ENCODE peak calls at places on chromosome 4, in five cellular contexts. T is fibroblast of lung, W is DND-41, Y is neural progenitor cell, J is GM23248. V is an unnamed sample. For H3K9me3, the result is how much of the 10 kb centered on the place peaks cover.

GRCh38 chr4:123361195-123361861 is 35.3 kb upstream of the SPRY1 start:
- DNase-seq in T (peak), W (no peak), Y (no peak), J (peak), V (peak)

GRCh38 chr4:173450281-173450680 is 51.4 kb upstream of the SCRG1 start:
- DNase-seq in Y (no peak), T (no peak), J (peak), W (no peak), V (no peak)

GRCh38 chr4:38049545-38050170 is 89.5 kb downstream of the PTTG2 start:
- DNase-seq in T (no peak), W (no peak), Y (no peak), J (no peak), V (peak)

GRCh38 chr4:112652216-112652615 is 15.3 kb downstream of the LARP7 start:
- DNase-seq in T (no peak), J (no peak), W (no peak), Y (peak), V (no peak)

GRCh38 chr4:3029464-3029863 is 44.9 kb downstream of the HTT-AS start:
- DNase-seq in T (no peak), Y (no peak), W (no peak), J (no peak), V (no peak)

GRCh38 chr4:16590792-16591191 is 307.7 kb downstream of the LDB2 start:
- DNase-seq in W (no peak), Y (peak), J (no peak), T (no peak), V (no peak)

GRCh38 chr4:72969957-72970356 is 99.6 kb downstream of the COX18 start:
- DNase-seq in W (no peak), T (peak), Y (peak), J (peak), V (peak)

GRCh38 chr4:683982-684571 is 4.9 kb downstream of the SLC49A3 start:
- DNase-seq in W (peak), T (peak), J (peak), Y (peak), V (no peak)

GRCh38 chr4:72112514-72113156 is 80.8 kb downstream of the NPFFR2 start:
- DNase-seq in T (peak), W (no peak), J (peak), Y (no peak), V (peak)

GRCh38 chr4:141155586-141155985 is 22.3 kb upstream of the RNF150 start:
- DNase-seq in W (no peak), J (peak), T (no peak), Y (no peak), V (peak)

GRCh38 chr4:68963389-68963788 is 11.8 kb upstream of the UGT2A3 start:
- DNase-seq in Y (no peak), W (no peak), J (no peak), T (no peak), V (no peak)

GRCh38 chr4:55468724-55469123 is 73.0 kb downstream of the TMEM165 start:
- DNase-seq in W (no peak), Y (no peak), J (peak), T (peak), V (peak)

GRCh38 chr4:128670434-128670999 is 139.0 kb upstream of the JADE1 start:
- DNase-seq in T (peak), W (no peak), Y (no peak), J (no peak), V (no peak)

GRCh38 chr4:41507292-41507933 is 30.5 kb upstream of the LIMCH1 start:
- DNase-seq in J (peak), W (no peak), T (no peak), Y (no peak), V (no peak)

GRCh38 chr4:117466388-117466787 is 381.0 kb upstream of the TRAM1L1 start:
- DNase-seq in W (no peak), T (no peak), J (no peak), Y (no peak), V (peak)

GRCh38 chr4:144451771-144452170 is 194.2 kb upstream of the HHIP start:
- DNase-seq in T (peak), J (no peak), W (no peak), Y (no peak), V (no peak)

GRCh38 chr4:104693601-104694201 is 199.0 kb upstream of the CXXC4 start:
- DNase-seq in W (no peak), T (peak), J (peak), Y (no peak), V (peak)

GRCh38 chr4:25433966-25434667 is 57.1 kb downstream of the ANAPC4 start:
- DNase-seq in J (no peak), W (no peak), T (no peak), Y (no peak), V (no peak)

GRCh38 chr4:139844057-139844456 is 178.4 kb downstream of the MGST2 start:
- DNase-seq in T (peak), J (peak), W (no peak), Y (no peak), V (no peak)

GRCh38 chr4:26022346-26022891 is 108.4 kb downstream of the SMIM20 start:
- DNase-seq in W (no peak), Y (no peak), T (peak), J (peak), V (peak)

GRCh38 chr4:77078401-77078800 is 2.6 kb upstream of the CCNI start:
- DNase-seq in T (no peak), W (no peak), J (no peak), Y (no peak), V (no peak)

GRCh38 chr4:77074961-77075855 is 581 bp downstream of the CCNI start:
- DNase-seq in J (peak), Y (peak), W (peak), T (peak), V (peak)

GRCh38 chr4:77079281-77079680 is 3.5 kb upstream of the CCNI start:
- DNase-seq in J (no peak), Y (no peak), T (no peak), W (no peak), V (no peak)

GRCh38 chr4:77075869-77076801 is at the start of gene CCNI:
- DNase-seq in Y (peak), W (peak), J (peak), T (peak), V (peak)

DNA sequence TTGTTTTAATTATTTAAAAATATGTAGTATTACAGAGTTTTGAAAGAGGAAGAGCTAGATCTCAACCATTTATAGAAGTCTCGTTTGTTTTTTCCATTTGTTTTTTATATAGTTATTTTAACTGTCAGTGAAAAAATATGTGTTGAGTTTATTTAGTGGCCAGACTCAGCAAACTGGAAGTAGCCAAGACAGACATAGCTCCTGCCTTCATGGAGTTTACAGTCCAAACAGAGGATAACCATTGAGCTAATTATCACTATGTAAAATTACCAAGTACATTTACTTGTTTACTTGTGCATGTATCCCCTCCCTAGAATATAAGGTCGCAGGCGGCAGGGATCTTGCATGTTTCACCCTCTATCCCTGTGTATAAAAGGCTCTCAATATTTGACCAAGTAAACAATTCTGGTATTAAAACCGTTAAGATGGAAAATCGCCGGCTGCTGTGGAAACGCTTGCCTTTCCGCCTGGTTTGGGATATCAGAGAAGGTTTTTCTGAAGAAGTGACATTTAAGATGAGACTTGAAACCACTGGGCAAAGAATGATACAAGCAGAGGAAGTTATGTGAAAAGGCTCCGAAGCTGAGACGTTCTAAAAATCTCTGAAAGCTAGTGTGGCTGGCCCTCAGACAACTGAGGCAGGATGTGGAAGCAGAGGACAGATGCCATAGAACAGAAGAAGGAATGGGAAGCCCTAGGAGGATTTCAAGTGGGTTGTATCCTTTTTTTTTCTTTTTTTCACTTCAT is 1.3 kb upstream of the CCNI start:
- DNase-seq in Y (no peak), W (no peak), T (no peak), J (no peak), V (no peak)
- H3K27ac ChIP-seq in Y (peak), W (peak), T (peak), J (peak), V (peak)

GRCh38 chr4:58936436-58936835 is 1826.3 kb upstream of the IGFBP7 start:
- DNase-seq in Y (no peak), T (no peak), W (no peak), J (no peak), V (no peak)

GRCh38 chr4:58935336-58935735 is 1825.2 kb upstream of the IGFBP7 start:
- DNase-seq in Y (no peak), T (no peak), W (no peak), J (no peak), V (peak)

DNA sequence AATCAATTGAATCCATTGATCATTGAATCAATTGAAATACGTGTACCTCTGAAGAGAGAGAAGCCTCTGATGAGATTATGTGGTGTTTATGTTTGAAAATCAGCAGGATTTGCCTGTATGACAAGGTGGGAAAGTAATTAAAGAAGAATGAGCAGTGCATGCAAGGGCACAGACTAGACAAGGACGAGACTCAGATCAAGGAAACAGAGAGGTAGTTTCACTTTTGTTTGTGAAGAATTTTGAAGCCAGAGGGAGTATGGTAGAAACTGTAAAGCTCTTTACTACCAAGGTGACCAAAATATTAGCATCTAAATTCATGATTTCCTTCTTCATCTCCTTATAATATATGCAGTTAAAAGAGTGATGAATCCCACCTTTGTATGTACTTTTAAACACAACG is 1830.0 kb upstream of the IGFBP7 start:
- DNase-seq in W (no peak), Y (no peak), J (no peak), T (no peak), V (no peak)
- H3K9ac ChIP-seq in W (no peak), Y (no peak), J (no peak), T (no peak), V (peak)

GRCh38 chr4:108492816-108493595 is 127.4 kb upstream of the RPL34 start:
- DNase-seq in Y (peak), J (peak), T (peak), W (peak), V (peak)
- H3K9me3 ChIP-seq in Y (under half), J (under half), T (under half), W (under half), V (under half)

GRCh38 chr4:1854752-1855151 is 1.2 kb downstream of the LETM1 start:
- DNase-seq in T (no peak), W (no peak), Y (no peak), J (no peak), V (no peak)

GRCh38 chr4:1856920-1857699 is 1.2 kb upstream of the LETM1 start:
- DNase-seq in J (peak), T (no peak), Y (peak), W (peak), V (peak)

GRCh38 chr4:1857931-1858330 is 2.0 kb upstream of the LETM1 start:
- DNase-seq in W (no peak), T (no peak), Y (no peak), J (no peak), V (no peak)

GRCh38 chr4:1856071-1856919 is at the start of gene LETM1:
- DNase-seq in W (peak), Y (peak), J (peak), T (peak), V (peak)

DNA sequence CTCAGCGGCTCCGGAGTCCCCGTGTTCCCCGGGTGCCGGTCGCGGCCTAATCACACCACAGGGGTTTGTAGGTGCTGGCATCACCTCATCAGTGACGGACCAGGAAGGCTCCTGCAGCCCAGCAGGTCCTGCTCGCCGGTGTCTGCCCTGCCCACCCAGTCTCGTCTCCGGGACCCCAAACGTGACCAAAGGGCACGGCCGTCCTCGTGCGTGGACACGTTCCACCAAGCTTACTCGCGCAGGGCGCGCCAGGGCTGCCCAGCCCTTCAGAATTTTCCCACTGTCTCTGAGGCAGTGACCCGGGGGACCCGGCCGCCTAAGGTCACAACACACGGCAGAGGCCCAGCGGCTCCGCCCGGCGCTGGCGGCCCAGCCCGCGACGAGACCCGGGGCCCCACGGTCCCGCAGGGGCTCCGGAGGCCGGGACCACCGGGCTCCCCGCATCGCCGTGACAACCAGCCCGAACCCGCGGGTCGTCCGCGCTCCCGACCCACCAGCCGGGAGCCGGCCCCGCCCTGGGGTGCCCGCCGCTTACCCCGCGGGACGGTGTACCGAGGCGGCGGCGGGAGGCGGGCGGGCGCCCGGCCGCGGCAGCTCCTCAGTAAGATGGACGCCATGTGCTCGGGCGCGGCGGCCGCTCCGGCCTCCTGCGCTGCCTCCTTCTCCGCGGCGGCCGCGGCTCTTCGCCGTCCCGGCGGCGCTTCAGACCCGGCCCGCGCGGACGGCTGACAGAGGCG is 454 bp downstream of the LETM1 start:
- DNase-seq in T (no peak), J (peak), Y (peak), W (peak), V (no peak)
- H3K27ac ChIP-seq in T (peak), J (peak), Y (no peak), W (peak), V (peak)